ENCODE peak calls at places on chromosome 22, in six cellular contexts. One of them, this sample, is unnamed. For H3K36me3, the result is how much of the 10 kb centered on the place peaks cover.

GRCh38 chr22:41621099-41621910 is at the start of gene XRCC6:
- DNase-seq in mammary epithelial cell: peak
- DNase-seq in PC-9: peak
- DNase-seq in MM.1S: peak
- DNase-seq in OCI-LY7: peak
- DNase-seq in HCT116: peak
- DNase-seq in this sample: peak

GRCh38 chr22:44495629-44496028 is 2.4 kb downstream of the RTL6 start:
- DNase-seq in MM.1S: no peak
- DNase-seq in PC-9: no peak
- DNase-seq in mammary epithelial cell: no peak
- DNase-seq in OCI-LY7: no peak
- DNase-seq in HCT116: no peak
- DNase-seq in this sample: no peak

GRCh38 chr22:30497466-30498150 is 7.9 kb downstream of the SEC14L4 start:
- DNase-seq in HCT116: no peak
- DNase-seq in MM.1S: no peak
- DNase-seq in PC-9: no peak
- DNase-seq in OCI-LY7: no peak
- DNase-seq in mammary epithelial cell: no peak
- DNase-seq in this sample: no peak

GRCh38 chr22:44525872-44526271 is 27.8 kb upstream of the RTL6 start:
- DNase-seq in mammary epithelial cell: no peak
- DNase-seq in HCT116: no peak
- DNase-seq in MM.1S: no peak
- DNase-seq in OCI-LY7: no peak
- DNase-seq in PC-9: no peak
- DNase-seq in this sample: no peak

GRCh38 chr22:30198152-30198845 is 48.3 kb downstream of the LIF start:
- DNase-seq in MM.1S: no peak
- DNase-seq in PC-9: no peak
- DNase-seq in HCT116: no peak
- DNase-seq in mammary epithelial cell: peak
- DNase-seq in OCI-LY7: no peak
- DNase-seq in this sample: no peak

GRCh38 chr22:26847046-26847445 is 189.7 kb downstream of the MIAT start:
- DNase-seq in PC-9: no peak
- DNase-seq in mammary epithelial cell: no peak
- DNase-seq in OCI-LY7: no peak
- DNase-seq in HCT116: no peak
- DNase-seq in MM.1S: no peak
- DNase-seq in this sample: no peak

GRCh38 chr22:29524440-29525191 is 28.9 kb downstream of the THOC5 start:
- DNase-seq in OCI-LY7: peak
- DNase-seq in PC-9: no peak
- DNase-seq in MM.1S: peak
- DNase-seq in HCT116: no peak
- DNase-seq in mammary epithelial cell: peak
- DNase-seq in this sample: peak

GRCh38 chr22:20989323-20990138 is 7.4 kb downstream of the LZTR1 start:
- DNase-seq in MM.1S: no peak
- DNase-seq in PC-9: no peak
- DNase-seq in mammary epithelial cell: no peak
- DNase-seq in HCT116: no peak
- DNase-seq in OCI-LY7: no peak
- DNase-seq in this sample: no peak

GRCh38 chr22:41862530-41863266 is 29.8 kb downstream of the SREBF2 start:
- DNase-seq in mammary epithelial cell: no peak
- DNase-seq in HCT116: no peak
- DNase-seq in MM.1S: no peak
- DNase-seq in OCI-LY7: peak
- DNase-seq in PC-9: peak
- DNase-seq in this sample: no peak

GRCh38 chr22:23896166-23896522 is 2.0 kb downstream of the MIF start:
- DNase-seq in PC-9: no peak
- DNase-seq in MM.1S: no peak
- DNase-seq in OCI-LY7: no peak
- DNase-seq in mammary epithelial cell: no peak
- DNase-seq in HCT116: no peak
- DNase-seq in this sample: no peak
- H3K27ac ChIP-seq in PC-9: no peak
- H3K27ac ChIP-seq in MM.1S: no peak
- H3K27ac ChIP-seq in OCI-LY7: peak
- H3K27ac ChIP-seq in mammary epithelial cell: no peak
- H3K27ac ChIP-seq in HCT116: peak
- H3K27ac ChIP-seq in this sample: no peak

GRCh38 chr22:45688606-45689080 is 17.0 kb downstream of the ATXN10 start:
- DNase-seq in OCI-LY7: no peak
- DNase-seq in mammary epithelial cell: peak
- DNase-seq in HCT116: peak
- DNase-seq in PC-9: peak
- DNase-seq in MM.1S: no peak
- DNase-seq in this sample: no peak
- H3K4me2 ChIP-seq in OCI-LY7: no peak
- H3K4me2 ChIP-seq in mammary epithelial cell: peak
- H3K4me2 ChIP-seq in HCT116: peak
- H3K4me2 ChIP-seq in PC-9: peak
- H3K4me2 ChIP-seq in MM.1S: no peak
- H3K4me2 ChIP-seq in this sample: no peak

GRCh38 chr22:38247713-38248112 is 25.1 kb downstream of the TMEM184B start:
- DNase-seq in OCI-LY7: no peak
- DNase-seq in HCT116: no peak
- DNase-seq in PC-9: no peak
- DNase-seq in MM.1S: no peak
- DNase-seq in mammary epithelial cell: no peak
- DNase-seq in this sample: no peak
- H3K36me3 ChIP-seq in OCI-LY7: under half
- H3K36me3 ChIP-seq in HCT116: under half
- H3K36me3 ChIP-seq in PC-9: under half
- H3K36me3 ChIP-seq in MM.1S: under half
- H3K36me3 ChIP-seq in mammary epithelial cell: under half
- H3K36me3 ChIP-seq in this sample: under half

GRCh38 chr22:50202130-50202671 is 1.4 kb downstream of the SELENOO start:
- DNase-seq in MM.1S: no peak
- DNase-seq in OCI-LY7: peak
- DNase-seq in mammary epithelial cell: no peak
- DNase-seq in PC-9: no peak
- DNase-seq in HCT116: no peak
- DNase-seq in this sample: no peak
- H3K27ac ChIP-seq in MM.1S: no peak
- H3K27ac ChIP-seq in OCI-LY7: peak
- H3K27ac ChIP-seq in mammary epithelial cell: no peak
- H3K27ac ChIP-seq in PC-9: no peak
- H3K27ac ChIP-seq in HCT116: no peak
- H3K27ac ChIP-seq in this sample: no peak

DNA sequence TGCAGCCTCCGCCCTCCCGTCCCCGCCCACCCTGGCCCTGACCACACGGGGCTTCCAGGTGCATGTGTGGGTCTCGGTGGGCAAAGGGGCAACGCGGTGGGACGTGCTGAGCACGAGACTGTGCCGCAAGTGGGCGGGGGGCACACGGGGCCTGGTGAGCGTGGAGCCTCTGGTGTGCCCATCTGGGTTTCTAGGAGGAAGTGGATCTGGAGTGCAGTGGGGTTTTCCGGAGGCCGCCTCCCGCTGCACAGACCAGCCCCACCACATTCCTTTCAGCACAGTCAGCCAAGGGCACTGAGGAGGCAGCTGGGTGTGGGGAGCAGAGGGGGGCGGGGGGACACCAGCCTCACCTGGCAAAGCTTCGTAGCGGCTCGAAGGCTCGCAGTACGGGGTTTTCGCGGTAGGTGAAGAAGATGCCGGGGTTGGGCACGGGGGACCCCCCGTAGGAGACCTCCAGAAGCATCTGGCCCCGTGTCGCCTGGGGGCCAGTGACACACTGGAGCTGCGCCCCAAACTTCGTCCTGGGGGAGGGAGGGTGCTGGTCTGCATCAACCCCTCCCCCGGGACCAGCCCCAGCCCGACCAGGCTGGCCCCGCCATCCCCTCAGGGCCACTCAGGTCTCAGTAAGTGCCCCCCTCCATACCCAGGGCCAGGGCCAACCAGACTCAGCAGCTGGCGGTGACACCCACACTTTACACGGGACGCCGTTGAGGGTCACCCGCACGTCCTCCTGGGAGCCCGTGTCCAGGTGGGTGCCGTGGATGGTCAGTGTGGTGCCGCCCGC is 12.4 kb upstream of the MAPK11 start:
- DNase-seq in mammary epithelial cell: peak
- DNase-seq in HCT116: peak
- DNase-seq in MM.1S: no peak
- DNase-seq in OCI-LY7: no peak
- DNase-seq in PC-9: peak
- DNase-seq in this sample: no peak
- H3K4me2 ChIP-seq in mammary epithelial cell: peak
- H3K4me2 ChIP-seq in HCT116: peak
- H3K4me2 ChIP-seq in MM.1S: no peak
- H3K4me2 ChIP-seq in OCI-LY7: no peak
- H3K4me2 ChIP-seq in PC-9: peak
- H3K4me2 ChIP-seq in this sample: no peak